ENCODE peak calls at places on chromosomes 16 and 17, in eight cellular contexts. One of them, this sample, is unnamed.

GRCh38 chr16:13426279-13426678 is 493.7 kb upstream of the ERCC4 start:
- DNase-seq in B cell: no peak
- DNase-seq in heart left ventricle: no peak
- DNase-seq in Panc1: no peak
- DNase-seq in fibroblast of the aortic adventitia: no peak
- DNase-seq in HCT116: no peak
- DNase-seq in CD8-positive, alpha-beta T cell: no peak
- DNase-seq in AG04450: no peak
- DNase-seq in this sample: no peak

GRCh38 chr16:57804111-57804837 is 2.0 kb upstream of the KIFC3 start:
- DNase-seq in CD8-positive, alpha-beta T cell: no peak
- DNase-seq in fibroblast of the aortic adventitia: peak; percentile 70
- DNase-seq in Panc1: no peak
- DNase-seq in heart left ventricle: no peak
- DNase-seq in AG04450: no peak
- DNase-seq in B cell: no peak
- DNase-seq in HCT116: no peak
- DNase-seq in this sample: no peak

GRCh38 chr17:21373034-21373433 is 3.1 kb upstream of the KCNJ12 start:
- DNase-seq in B cell: no peak
- DNase-seq in CD8-positive, alpha-beta T cell: no peak
- DNase-seq in AG04450: no peak
- DNase-seq in Panc1: no peak
- DNase-seq in heart left ventricle: no peak
- DNase-seq in fibroblast of the aortic adventitia: no peak
- DNase-seq in HCT116: no peak
- DNase-seq in this sample: no peak

GRCh38 chr17:81043725-81044427 is 8.9 kb downstream of the BAIAP2 start:
- DNase-seq in B cell: no peak
- DNase-seq in AG04450: no peak
- DNase-seq in HCT116: peak; percentile 71
- DNase-seq in heart left ventricle: no peak
- DNase-seq in CD8-positive, alpha-beta T cell: no peak
- DNase-seq in fibroblast of the aortic adventitia: peak; percentile 27
- DNase-seq in Panc1: no peak
- DNase-seq in this sample: no peak

GRCh38 chr17:80145076-80146075 is 1.6 kb downstream of the EIF4A3 start:
- DNase-seq in CD8-positive, alpha-beta T cell: no peak
- DNase-seq in Panc1: no peak
- DNase-seq in AG04450: no peak
- DNase-seq in fibroblast of the aortic adventitia: no peak
- DNase-seq in heart left ventricle: no peak
- DNase-seq in HCT116: no peak
- DNase-seq in B cell: no peak
- DNase-seq in this sample: no peak

GRCh38 chr17:30378191-30378796 is 433 bp upstream of the CPD start:
- DNase-seq in heart left ventricle: no peak
- DNase-seq in Panc1: no peak
- DNase-seq in AG04450: no peak
- DNase-seq in CD8-positive, alpha-beta T cell: peak; percentile 65
- DNase-seq in HCT116: no peak
- DNase-seq in fibroblast of the aortic adventitia: no peak
- DNase-seq in B cell: no peak
- DNase-seq in this sample: no peak

GRCh38 chr17:65750678-65751077 is 189.2 kb upstream of the AXIN2 start:
- DNase-seq in Panc1: peak; percentile 12
- DNase-seq in heart left ventricle: peak; percentile 79
- DNase-seq in HCT116: peak; percentile 93
- DNase-seq in AG04450: peak; percentile 75
- DNase-seq in CD8-positive, alpha-beta T cell: peak; percentile 70
- DNase-seq in fibroblast of the aortic adventitia: peak; percentile 96
- DNase-seq in B cell: no peak
- DNase-seq in this sample: no peak

GRCh38 chr16:85617948-85618347 is 4.8 kb downstream of the GSE1 start:
- DNase-seq in B cell: no peak
- DNase-seq in AG04450: no peak
- DNase-seq in fibroblast of the aortic adventitia: no peak
- DNase-seq in Panc1: no peak
- DNase-seq in heart left ventricle: no peak
- DNase-seq in CD8-positive, alpha-beta T cell: no peak
- DNase-seq in HCT116: no peak
- DNase-seq in this sample: no peak

GRCh38 chr17:79082311-79083190 is 7.9 kb downstream of the ENGASE start:
- DNase-seq in CD8-positive, alpha-beta T cell: peak; percentile 56
- DNase-seq in B cell: peak; percentile 48
- DNase-seq in Panc1: no peak
- DNase-seq in AG04450: no peak
- DNase-seq in fibroblast of the aortic adventitia: peak; percentile 12
- DNase-seq in HCT116: peak; percentile 22
- DNase-seq in heart left ventricle: peak; percentile 61
- DNase-seq in this sample: peak; percentile 86

GRCh38 chr17:75783803-75784472 is 668 bp upstream of the UNK start:
- DNase-seq in CD8-positive, alpha-beta T cell: peak; percentile 25
- DNase-seq in Panc1: no peak
- DNase-seq in heart left ventricle: peak; percentile 49
- DNase-seq in fibroblast of the aortic adventitia: no peak
- DNase-seq in HCT116: no peak
- DNase-seq in B cell: no peak
- DNase-seq in AG04450: no peak
- DNase-seq in this sample: no peak

GRCh38 chr16:7304932-7305331 is 27.7 kb upstream of the RBFOX1 start:
- DNase-seq in AG04450: no peak
- DNase-seq in B cell: no peak
- DNase-seq in Panc1: no peak
- DNase-seq in HCT116: no peak
- DNase-seq in CD8-positive, alpha-beta T cell: no peak
- DNase-seq in heart left ventricle: no peak
- DNase-seq in fibroblast of the aortic adventitia: no peak
- DNase-seq in this sample: no peak

GRCh38 chr17:13753151-13753550 is 151.4 kb upstream of the HS3ST3A1 start:
- DNase-seq in Panc1: no peak
- DNase-seq in AG04450: no peak
- DNase-seq in fibroblast of the aortic adventitia: no peak
- DNase-seq in B cell: no peak
- DNase-seq in HCT116: no peak
- DNase-seq in CD8-positive, alpha-beta T cell: no peak
- DNase-seq in heart left ventricle: no peak
- DNase-seq in this sample: no peak

GRCh38 chr16:79037429-79038373 is 562.8 kb downstream of the MAF start:
- DNase-seq in fibroblast of the aortic adventitia: no peak
- DNase-seq in Panc1: no peak
- DNase-seq in CD8-positive, alpha-beta T cell: no peak
- DNase-seq in B cell: no peak
- DNase-seq in HCT116: no peak
- DNase-seq in AG04450: no peak
- DNase-seq in heart left ventricle: peak; percentile 33
- DNase-seq in this sample: no peak

GRCh38 chr17:61239261-61239660 is 160.4 kb upstream of the TBX2 start:
- DNase-seq in heart left ventricle: no peak
- DNase-seq in AG04450: no peak
- DNase-seq in HCT116: no peak
- DNase-seq in B cell: no peak
- DNase-seq in fibroblast of the aortic adventitia: no peak
- DNase-seq in Panc1: no peak
- DNase-seq in CD8-positive, alpha-beta T cell: no peak
- DNase-seq in this sample: no peak

GRCh38 chr17:31564291-31564690 is 172.8 kb downstream of the RAB11FIP4 start:
- DNase-seq in AG04450: no peak
- DNase-seq in heart left ventricle: no peak
- DNase-seq in B cell: no peak
- DNase-seq in fibroblast of the aortic adventitia: no peak
- DNase-seq in HCT116: no peak
- DNase-seq in Panc1: no peak
- DNase-seq in CD8-positive, alpha-beta T cell: no peak
- DNase-seq in this sample: no peak

GRCh38 chr17:62014526-62014925 is 50.6 kb downstream of the MED13 start:
- DNase-seq in fibroblast of the aortic adventitia: no peak
- DNase-seq in heart left ventricle: no peak
- DNase-seq in CD8-positive, alpha-beta T cell: no peak
- DNase-seq in AG04450: no peak
- DNase-seq in Panc1: no peak
- DNase-seq in B cell: no peak
- DNase-seq in HCT116: no peak
- DNase-seq in this sample: no peak

GRCh38 chr17:82545071-82545462 is 25.5 kb downstream of the FOXK2 start:
- DNase-seq in B cell: no peak
- DNase-seq in fibroblast of the aortic adventitia: no peak
- DNase-seq in heart left ventricle: no peak
- DNase-seq in HCT116: no peak
- DNase-seq in CD8-positive, alpha-beta T cell: no peak
- DNase-seq in Panc1: no peak
- DNase-seq in AG04450: no peak
- DNase-seq in this sample: no peak

GRCh38 chr16:16933861-16934260 is 536.9 kb downstream of the XYLT1 start:
- DNase-seq in CD8-positive, alpha-beta T cell: no peak
- DNase-seq in AG04450: no peak
- DNase-seq in B cell: no peak
- DNase-seq in heart left ventricle: no peak
- DNase-seq in HCT116: no peak
- DNase-seq in fibroblast of the aortic adventitia: no peak
- DNase-seq in Panc1: no peak
- DNase-seq in this sample: no peak
- TF ChIP-seq CTCF in CD8-positive, alpha-beta T cell: no peak
- TF ChIP-seq CTCF in AG04450: no peak
- TF ChIP-seq CTCF in B cell: no peak
- TF ChIP-seq CTCF in heart left ventricle: no peak
- TF ChIP-seq CTCF in HCT116: no peak
- TF ChIP-seq CTCF in fibroblast of the aortic adventitia: no peak
- TF ChIP-seq CTCF in Panc1: no peak
- TF ChIP-seq CTCF in this sample: no peak

GRCh38 chr16:2883027-2883846 is at the start of gene FLYWCH2:
- DNase-seq in B cell: peak; percentile 99
- DNase-seq in CD8-positive, alpha-beta T cell: peak; percentile 98
- DNase-seq in Panc1: peak; percentile 89
- DNase-seq in fibroblast of the aortic adventitia: peak; percentile 95
- DNase-seq in heart left ventricle: peak; percentile 98
- DNase-seq in AG04450: peak; percentile 91
- DNase-seq in HCT116: peak; percentile 91
- DNase-seq in this sample: peak; percentile 97
- TF ChIP-seq CTCF in B cell: no peak
- TF ChIP-seq CTCF in CD8-positive, alpha-beta T cell: no peak
- TF ChIP-seq CTCF in Panc1: no peak
- TF ChIP-seq CTCF in fibroblast of the aortic adventitia: no peak
- TF ChIP-seq CTCF in heart left ventricle: no peak
- TF ChIP-seq CTCF in AG04450: no peak
- TF ChIP-seq CTCF in HCT116: no peak
- TF ChIP-seq CTCF in this sample: no peak

DNA sequence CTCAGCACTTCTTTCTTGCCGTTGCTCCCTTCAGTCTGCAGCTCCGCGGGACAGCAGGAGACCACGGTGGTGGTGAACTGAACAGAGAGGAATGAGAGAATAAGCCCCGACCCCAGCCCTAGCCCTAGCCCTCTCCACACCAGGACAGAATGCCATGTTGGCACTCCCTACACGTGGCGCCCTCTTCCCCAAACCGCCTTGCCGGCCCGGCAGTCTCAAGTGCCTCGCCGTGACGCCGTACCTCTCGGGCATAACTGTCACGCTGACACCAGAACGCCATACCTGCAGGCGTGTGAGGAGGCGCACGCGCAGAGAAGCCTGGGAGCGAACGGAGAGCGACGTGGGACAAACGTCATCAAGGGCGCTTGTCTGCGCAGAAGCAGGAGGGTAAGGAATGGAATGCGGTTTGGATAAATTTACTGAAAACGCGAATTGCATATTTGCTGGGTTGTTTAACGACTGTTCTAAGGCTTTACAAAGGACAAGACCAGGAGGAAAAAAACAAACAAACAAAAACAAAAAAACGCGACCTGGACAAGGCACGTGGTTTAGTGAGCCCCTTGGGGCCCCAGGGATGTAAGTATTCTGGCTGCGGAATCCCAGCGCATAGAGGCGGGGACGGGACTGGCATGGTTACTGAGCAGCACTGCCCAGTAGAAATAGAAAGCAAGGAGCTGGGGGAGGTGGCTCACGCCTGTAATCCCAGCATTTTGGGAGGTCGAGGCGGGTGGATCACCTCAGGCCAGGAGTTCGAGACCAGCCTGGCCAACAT is at the start of gene AARSD1:
- DNase-seq in heart left ventricle: peak; percentile 94
- DNase-seq in Panc1: peak; percentile 72
- DNase-seq in AG04450: peak; percentile 85
- DNase-seq in fibroblast of the aortic adventitia: peak; percentile 94
- DNase-seq in HCT116: peak; percentile 93
- DNase-seq in B cell: peak; percentile 91
- DNase-seq in CD8-positive, alpha-beta T cell: peak; percentile 92
- DNase-seq in this sample: peak; percentile 90
- TF ChIP-seq CTCF in heart left ventricle: no peak
- TF ChIP-seq CTCF in Panc1: no peak
- TF ChIP-seq CTCF in AG04450: no peak
- TF ChIP-seq CTCF in fibroblast of the aortic adventitia: no peak
- TF ChIP-seq CTCF in HCT116: no peak
- TF ChIP-seq CTCF in B cell: no peak
- TF ChIP-seq CTCF in CD8-positive, alpha-beta T cell: no peak
- TF ChIP-seq CTCF in this sample: no peak

DNA sequence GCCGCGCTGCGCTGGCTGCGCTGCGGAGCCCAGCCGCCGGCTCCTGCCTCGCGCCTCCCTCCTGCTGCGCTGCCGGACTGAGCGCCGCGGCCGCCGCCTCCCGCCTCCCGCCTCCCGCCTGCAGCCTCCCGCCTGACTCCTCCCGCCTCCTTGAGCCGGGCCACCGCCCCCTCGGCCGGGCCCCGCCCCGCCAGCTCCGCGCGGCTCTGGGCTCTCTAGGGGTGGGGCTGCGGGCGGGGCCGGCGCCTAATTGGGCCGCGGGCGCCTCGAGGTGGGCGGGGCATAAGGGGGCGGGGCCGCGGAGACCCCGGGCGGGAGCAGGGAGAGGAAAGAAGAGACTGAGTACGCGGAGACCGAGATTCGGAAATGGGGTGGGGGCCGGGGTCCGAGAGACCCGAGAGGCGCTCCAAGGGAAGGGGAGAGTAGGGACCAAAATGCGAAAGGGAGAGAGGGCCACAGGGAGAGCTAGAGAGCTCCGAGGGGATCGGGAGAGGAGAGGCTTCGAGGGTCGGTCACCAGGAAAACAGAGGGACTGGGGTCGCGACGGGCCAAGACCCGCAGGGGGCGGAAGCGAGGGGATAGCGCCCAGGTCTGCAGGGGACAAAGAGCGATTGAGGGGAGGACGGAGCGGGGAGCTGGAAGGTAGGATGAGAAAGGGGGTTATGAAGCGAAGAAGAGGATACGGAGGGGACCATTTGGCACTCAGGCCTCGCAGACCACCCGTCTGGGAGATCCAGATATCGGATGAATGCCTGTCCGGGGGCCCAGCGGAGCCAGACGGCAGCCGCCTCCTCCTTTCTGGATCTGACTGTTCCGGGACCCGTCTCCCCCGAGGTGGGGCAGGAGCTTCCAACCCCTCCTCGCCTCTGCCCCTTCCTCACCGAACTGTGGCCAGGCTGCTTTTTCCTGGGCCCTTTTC is at the start of gene C1QL1:
- DNase-seq in B cell: peak; percentile 77
- DNase-seq in CD8-positive, alpha-beta T cell: peak; percentile 81
- DNase-seq in HCT116: peak; percentile 61
- DNase-seq in heart left ventricle: peak; percentile 95
- DNase-seq in AG04450: peak; percentile 39
- DNase-seq in fibroblast of the aortic adventitia: peak; percentile 73
- DNase-seq in Panc1: no peak
- DNase-seq in this sample: peak; percentile 100
- TF ChIP-seq CTCF in B cell: no peak
- TF ChIP-seq CTCF in CD8-positive, alpha-beta T cell: no peak
- TF ChIP-seq CTCF in HCT116: no peak
- TF ChIP-seq CTCF in heart left ventricle: peak; percentile 9
- TF ChIP-seq CTCF in AG04450: peak; percentile 29
- TF ChIP-seq CTCF in fibroblast of the aortic adventitia: peak; percentile 36
- TF ChIP-seq CTCF in Panc1: no peak
- TF ChIP-seq CTCF in this sample: no peak